ENCODE peak calls at places on chromosome 5, in six cellular contexts. One of them, this sample, is unnamed.

GRCh38 chr5:102758576-102758975 is 3.5 kb downstream of the PAM start:
- DNase-seq in SK-N-SH: no peak
- DNase-seq in HCT116: no peak
- DNase-seq in GM23338: no peak
- DNase-seq in HL-60: no peak
- DNase-seq in K562: no peak
- DNase-seq in this sample: no peak

GRCh38 chr5:9207820-9208418 is 338.0 kb downstream of the SEMA5A start:
- DNase-seq in GM23338: peak; percentile 64
- DNase-seq in HL-60: peak; percentile 15
- DNase-seq in HCT116: peak; percentile 3
- DNase-seq in SK-N-SH: peak; percentile 32
- DNase-seq in K562: peak; percentile 68
- DNase-seq in this sample: peak; percentile 35

GRCh38 chr5:93088566-93088965 is 492.5 kb downstream of the NR2F1-AS1 start:
- DNase-seq in HL-60: no peak
- DNase-seq in GM23338: no peak
- DNase-seq in K562: no peak
- DNase-seq in SK-N-SH: no peak
- DNase-seq in HCT116: no peak
- DNase-seq in this sample: no peak

GRCh38 chr5:81097733-81098132 is 135.4 kb upstream of the CKMT2 start:
- DNase-seq in GM23338: peak; percentile 34
- DNase-seq in HCT116: no peak
- DNase-seq in HL-60: no peak
- DNase-seq in K562: no peak
- DNase-seq in SK-N-SH: no peak
- DNase-seq in this sample: no peak

GRCh38 chr5:122874179-122874875 is 28.9 kb downstream of the SNX24 start:
- DNase-seq in HCT116: no peak
- DNase-seq in HL-60: no peak
- DNase-seq in K562: no peak
- DNase-seq in GM23338: no peak
- DNase-seq in SK-N-SH: no peak
- DNase-seq in this sample: no peak

GRCh38 chr5:166562246-166562645 is 1729.2 kb upstream of the WWC1 start:
- DNase-seq in SK-N-SH: no peak
- DNase-seq in HL-60: peak; percentile 57
- DNase-seq in HCT116: no peak
- DNase-seq in GM23338: peak; percentile 3
- DNase-seq in K562: no peak
- DNase-seq in this sample: no peak

GRCh38 chr5:150497274-150497988 is 10.5 kb upstream of the NDST1 start:
- DNase-seq in SK-N-SH: peak; percentile 48
- DNase-seq in K562: no peak
- DNase-seq in HL-60: no peak
- DNase-seq in HCT116: peak; percentile 81
- DNase-seq in GM23338: no peak
- DNase-seq in this sample: peak; percentile 87

GRCh38 chr5:135029468-135030122 is 4.4 kb downstream of the PITX1 start:
- DNase-seq in SK-N-SH: no peak
- DNase-seq in GM23338: no peak
- DNase-seq in HCT116: no peak
- DNase-seq in K562: no peak
- DNase-seq in HL-60: no peak
- DNase-seq in this sample: no peak

GRCh38 chr5:167665841-167666375 is 625.5 kb upstream of the WWC1 start:
- DNase-seq in SK-N-SH: no peak
- DNase-seq in HCT116: no peak
- DNase-seq in HL-60: no peak
- DNase-seq in K562: no peak
- DNase-seq in GM23338: no peak
- DNase-seq in this sample: no peak

GRCh38 chr5:12292610-12293204 is 388.5 kb upstream of the CTNND2 start:
- DNase-seq in GM23338: peak; percentile 90
- DNase-seq in HCT116: no peak
- DNase-seq in HL-60: peak; percentile 8
- DNase-seq in SK-N-SH: no peak
- DNase-seq in K562: peak; percentile 39
- DNase-seq in this sample: no peak

GRCh38 chr5:176716320-176716719 is 69.0 kb downstream of the TSPAN17 start:
- DNase-seq in HCT116: peak; percentile 15
- DNase-seq in SK-N-SH: peak; percentile 66
- DNase-seq in K562: peak; percentile 20
- DNase-seq in GM23338: no peak
- DNase-seq in HL-60: no peak
- DNase-seq in this sample: no peak

GRCh38 chr5:56838409-56839039 is 23.2 kb downstream of the MAP3K1 start:
- DNase-seq in HL-60: no peak
- DNase-seq in K562: peak; percentile 33
- DNase-seq in GM23338: peak; percentile 60
- DNase-seq in HCT116: no peak
- DNase-seq in SK-N-SH: no peak
- DNase-seq in this sample: no peak

GRCh38 chr5:20360243-20360642 is 372.2 kb upstream of the CDH18 start:
- DNase-seq in HCT116: no peak
- DNase-seq in GM23338: no peak
- DNase-seq in K562: no peak
- DNase-seq in HL-60: no peak
- DNase-seq in SK-N-SH: no peak
- DNase-seq in this sample: no peak

DNA sequence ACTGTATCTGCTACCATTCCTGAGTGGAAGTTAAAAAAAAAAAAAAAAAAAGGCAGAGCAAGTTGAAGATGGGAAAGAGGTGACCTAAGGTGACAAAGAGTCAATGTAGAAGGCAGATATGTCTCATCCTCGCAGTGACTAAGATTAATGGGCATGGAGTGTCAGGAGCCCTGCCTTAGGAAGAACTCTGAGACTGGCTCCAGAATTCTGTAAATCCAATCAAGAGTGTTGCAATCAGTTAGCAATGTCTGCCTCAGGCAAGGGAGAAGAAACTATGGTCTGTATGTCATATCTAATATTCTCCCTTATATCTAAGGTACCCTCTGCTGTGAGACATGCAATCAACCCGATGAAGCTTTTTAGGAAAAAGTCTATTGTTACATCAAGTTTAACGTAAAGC is 24.7 kb upstream of the KCNMB1 start:
- DNase-seq in GM23338: no peak
- DNase-seq in HCT116: no peak
- DNase-seq in HL-60: no peak
- DNase-seq in K562: no peak
- DNase-seq in SK-N-SH: no peak
- DNase-seq in this sample: no peak
- TF ChIP-seq REST in GM23338: no peak
- TF ChIP-seq REST in HCT116: no peak
- TF ChIP-seq REST in HL-60: no peak
- TF ChIP-seq REST in K562: no peak
- TF ChIP-seq REST in SK-N-SH: no peak
- TF ChIP-seq REST in this sample: no peak

GRCh38 chr5:116763987-116764866 is 189.6 kb upstream of the SEMA6A start:
- DNase-seq in GM23338: no peak
- DNase-seq in SK-N-SH: no peak
- DNase-seq in HCT116: no peak
- DNase-seq in K562: no peak
- DNase-seq in HL-60: no peak
- DNase-seq in this sample: no peak

GRCh38 chr5:116766470-116766947 is 191.9 kb upstream of the SEMA6A start:
- DNase-seq in GM23338: no peak
- DNase-seq in SK-N-SH: no peak
- DNase-seq in K562: peak; percentile 31
- DNase-seq in HL-60: peak; percentile 1
- DNase-seq in HCT116: peak; percentile 69
- DNase-seq in this sample: peak; percentile 42

GRCh38 chr5:116769470-116769869 is 194.8 kb upstream of the SEMA6A start:
- DNase-seq in HL-60: no peak
- DNase-seq in GM23338: no peak
- DNase-seq in HCT116: no peak
- DNase-seq in SK-N-SH: no peak
- DNase-seq in K562: no peak
- DNase-seq in this sample: no peak

GRCh38 chr5:116764941-116765340 is 190.3 kb upstream of the SEMA6A start:
- DNase-seq in SK-N-SH: no peak
- DNase-seq in K562: no peak
- DNase-seq in HL-60: no peak
- DNase-seq in HCT116: no peak
- DNase-seq in GM23338: no peak
- DNase-seq in this sample: no peak

DNA sequence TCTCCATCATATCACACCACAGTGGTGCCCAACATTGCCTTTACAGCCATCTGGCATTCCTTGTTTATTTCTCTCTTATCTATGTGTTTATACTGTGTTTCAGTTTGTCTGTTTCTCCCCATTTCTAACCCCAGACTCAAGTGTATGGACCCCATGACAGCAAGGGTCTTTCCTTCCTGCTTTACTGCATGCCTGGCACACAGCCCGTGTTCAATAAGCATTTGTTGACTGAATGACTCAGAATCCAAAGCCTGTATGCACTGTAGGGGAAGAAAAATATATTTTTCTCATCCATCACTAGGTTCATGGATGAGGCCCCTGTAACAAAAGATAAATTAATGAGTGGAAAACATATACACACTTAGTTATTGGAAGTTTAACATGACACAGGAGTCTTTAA is 190.8 kb upstream of the SEMA6A start:
- DNase-seq in HL-60: no peak
- DNase-seq in K562: no peak
- DNase-seq in SK-N-SH: no peak
- DNase-seq in GM23338: no peak
- DNase-seq in HCT116: no peak
- DNase-seq in this sample: no peak
- TF ChIP-seq REST in HL-60: no peak
- TF ChIP-seq REST in K562: no peak
- TF ChIP-seq REST in SK-N-SH: no peak
- TF ChIP-seq REST in GM23338: no peak
- TF ChIP-seq REST in HCT116: no peak
- TF ChIP-seq REST in this sample: no peak

GRCh38 chr5:171405615-171406014 is 13.8 kb upstream of the FGF18 start:
- DNase-seq in HCT116: no peak
- DNase-seq in HL-60: no peak
- DNase-seq in SK-N-SH: peak; percentile 46
- DNase-seq in GM23338: peak; percentile 61
- DNase-seq in K562: no peak
- DNase-seq in this sample: no peak
- TF ChIP-seq REST in HCT116: no peak
- TF ChIP-seq REST in HL-60: no peak
- TF ChIP-seq REST in SK-N-SH: no peak
- TF ChIP-seq REST in GM23338: no peak
- TF ChIP-seq REST in K562: no peak
- TF ChIP-seq REST in this sample: no peak

GRCh38 chr5:139848508-139849100 is 53.0 kb downstream of the PSD2 start:
- DNase-seq in K562: no peak
- DNase-seq in HL-60: no peak
- DNase-seq in GM23338: peak; percentile 63
- DNase-seq in SK-N-SH: no peak
- DNase-seq in HCT116: no peak
- DNase-seq in this sample: no peak

GRCh38 chr5:139845846-139846681 is 50.5 kb downstream of the PSD2 start:
- DNase-seq in K562: no peak
- DNase-seq in HCT116: no peak
- DNase-seq in HL-60: no peak
- DNase-seq in SK-N-SH: no peak
- DNase-seq in GM23338: no peak
- DNase-seq in this sample: no peak

GRCh38 chr5:139847091-139847490 is 51.5 kb downstream of the PSD2 start:
- DNase-seq in HL-60: no peak
- DNase-seq in GM23338: no peak
- DNase-seq in HCT116: no peak
- DNase-seq in K562: no peak
- DNase-seq in SK-N-SH: no peak
- DNase-seq in this sample: no peak

GRCh38 chr5:139849501-139849900 is 53.9 kb downstream of the PSD2 start:
- DNase-seq in HCT116: no peak
- DNase-seq in K562: no peak
- DNase-seq in SK-N-SH: no peak
- DNase-seq in GM23338: no peak
- DNase-seq in HL-60: no peak
- DNase-seq in this sample: no peak

GRCh38 chr5:139847790-139848507 is 52.3 kb downstream of the PSD2 start:
- DNase-seq in SK-N-SH: peak; percentile 95
- DNase-seq in HCT116: no peak
- DNase-seq in K562: peak; percentile 30
- DNase-seq in GM23338: peak; percentile 69
- DNase-seq in HL-60: peak; percentile 14
- DNase-seq in this sample: no peak
- TF ChIP-seq REST in SK-N-SH: no peak
- TF ChIP-seq REST in HCT116: no peak
- TF ChIP-seq REST in K562: no peak
- TF ChIP-seq REST in GM23338: no peak
- TF ChIP-seq REST in HL-60: no peak
- TF ChIP-seq REST in this sample: no peak

GRCh38 chr5:58722160-58722559 is 139.3 kb downstream of the RAB3C start:
- DNase-seq in SK-N-SH: no peak
- DNase-seq in HL-60: no peak
- DNase-seq in GM23338: peak; percentile 41
- DNase-seq in HCT116: no peak
- DNase-seq in K562: no peak
- DNase-seq in this sample: no peak
- TF ChIP-seq REST in SK-N-SH: no peak
- TF ChIP-seq REST in HL-60: no peak
- TF ChIP-seq REST in GM23338: no peak
- TF ChIP-seq REST in HCT116: no peak
- TF ChIP-seq REST in K562: no peak
- TF ChIP-seq REST in this sample: no peak

GRCh38 chr5:141654298-141654697 is 3.1 kb upstream of the FCHSD1 start:
- DNase-seq in HL-60: no peak
- DNase-seq in SK-N-SH: no peak
- DNase-seq in K562: no peak
- DNase-seq in GM23338: no peak
- DNase-seq in HCT116: no peak
- DNase-seq in this sample: no peak
- TF ChIP-seq REST in HL-60: no peak
- TF ChIP-seq REST in SK-N-SH: no peak
- TF ChIP-seq REST in K562: no peak
- TF ChIP-seq REST in GM23338: no peak
- TF ChIP-seq REST in HCT116: no peak
- TF ChIP-seq REST in this sample: no peak